ENCODE peak calls at places on chromosome 2, in eight cellular contexts. Q, M, Y, L, E, B, P and U are unnamed samples.
A peak's percentile ranks its signal among the peaks of the same experiment; 100 is the strongest.

GRCh38 chr2:171478345-171478744 is 43.9 kb upstream of the CYBRD1 start:
- DNase-seq in Q (peak; percentile 16), M (no peak), Y (no peak), L (no peak), E (no peak), B (no peak), P (no peak), U (no peak)

GRCh38 chr2:170822885-170823799 is 6.5 kb downstream of the GAD1 start:
- DNase-seq in Q (no peak), M (no peak), Y (no peak), L (no peak), E (no peak), B (peak; percentile 71), P (no peak), U (no peak)

GRCh38 chr2:174327958-174328308 is 6.8 kb upstream of the SP9 start:
- DNase-seq in Q (no peak), M (no peak), Y (no peak), L (no peak), E (no peak), B (no peak), P (no peak), U (no peak)

GRCh38 chr2:122238006-122238559 is 482.6 kb downstream of the TSN start:
- DNase-seq in Q (no peak), M (no peak), Y (no peak), L (no peak), E (no peak), B (no peak), P (no peak), U (no peak)

GRCh38 chr2:149221002-149221401 is 109.4 kb upstream of the LYPD6 start:
- DNase-seq in Q (no peak), M (no peak), Y (no peak), L (no peak), E (no peak), B (no peak), P (no peak), U (no peak)

GRCh38 chr2:241010531-241011295 is 12.3 kb downstream of the SNED1 start:
- DNase-seq in Q (no peak), M (peak; percentile 5), Y (no peak), L (no peak), E (peak; percentile 70), B (peak; percentile 38), P (no peak), U (no peak)

GRCh38 chr2:13504808-13505207 is 788.1 kb downstream of the TRIB2 start:
- DNase-seq in Q (no peak), M (no peak), Y (no peak), L (no peak), E (no peak), B (no peak), P (no peak), U (no peak)

GRCh38 chr2:220585241-220585640 is 957.8 kb downstream of the SLC4A3 start:
- DNase-seq in Q (no peak), M (no peak), Y (no peak), L (no peak), E (no peak), B (no peak), P (no peak), U (no peak)

GRCh38 chr2:58157754-58158153 is 83.4 kb downstream of the FANCL start:
- DNase-seq in Q (no peak), M (no peak), Y (no peak), L (no peak), E (no peak), B (no peak), P (no peak), U (no peak)

GRCh38 chr2:18975506-18975905 is 382.9 kb downstream of the OSR1 start:
- DNase-seq in Q (no peak), M (no peak), Y (no peak), L (no peak), E (no peak), B (no peak), P (no peak), U (no peak)

GRCh38 chr2:47518497-47519146 is 115.7 kb downstream of the MSH2 start:
- DNase-seq in Q (no peak), M (no peak), Y (no peak), L (no peak), E (no peak), B (no peak), P (no peak), U (no peak)

GRCh38 chr2:61988462-61989366 is 83.2 kb downstream of the COMMD1 start:
- DNase-seq in Q (no peak), M (no peak), Y (no peak), L (no peak), E (no peak), B (no peak), P (peak; percentile 80), U (no peak)

GRCh38 chr2:142872900-142873724 is 4.4 kb upstream of the KYNU start:
- DNase-seq in Q (peak; percentile 68), M (no peak), Y (no peak), L (no peak), E (no peak), B (no peak), P (peak; percentile 94), U (no peak)

GRCh38 chr2:170814551-170815245 is 2.0 kb upstream of the GAD1 start:
- DNase-seq in Q (no peak), M (no peak), Y (no peak), L (no peak), E (no peak), B (no peak), P (no peak), U (no peak)

GRCh38 chr2:68764781-68765385 is 30.3 kb downstream of the ARHGAP25 start:
- DNase-seq in Q (no peak), M (no peak), Y (no peak), L (no peak), E (no peak), B (no peak), P (no peak), U (no peak)

GRCh38 chr2:38497670-38498037 is 105.1 kb downstream of the HNRNPLL start:
- DNase-seq in Q (no peak), M (no peak), Y (no peak), L (no peak), E (no peak), B (no peak), P (no peak), U (no peak)

GRCh38 chr2:38535745-38536506 is 66.8 kb downstream of the HNRNPLL start:
- DNase-seq in Q (peak; percentile 45), M (peak; percentile 73), Y (peak; percentile 57), L (peak; percentile 76), E (no peak), B (peak; percentile 97), P (peak; percentile 51), U (peak; percentile 61)

GRCh38 chr2:88603146-88603545 is 24.1 kb downstream of the EIF2AK3 start:
- DNase-seq in Q (peak; percentile 44), M (no peak), Y (no peak), L (no peak), E (no peak), B (no peak), P (no peak), U (no peak)

GRCh38 chr2:46878886-46879285 is 36.7 kb downstream of the MCFD2 start:
- DNase-seq in Q (no peak), M (no peak), Y (no peak), L (no peak), E (peak; percentile 84), B (peak; percentile 78), P (peak; percentile 33), U (no peak)

GRCh38 chr2:227472265-227473018 is 486 bp downstream of the AGFG1 start:
- DNase-seq in Q (no peak), M (peak; percentile 7), Y (no peak), L (no peak), E (no peak), B (peak; percentile 88), P (no peak), U (peak; percentile 18)

GRCh38 chr2:147525724-147526489 is 318.9 kb upstream of the ACVR2A start:
- DNase-seq in Q (no peak), M (peak; percentile 59), Y (no peak), L (no peak), E (no peak), B (no peak), P (peak; percentile 8), U (no peak)

GRCh38 chr2:225415809-225416208 is 16.3 kb downstream of the NYAP2 start:
- DNase-seq in Q (no peak), M (no peak), Y (no peak), L (no peak), E (no peak), B (peak; percentile 32), P (no peak), U (no peak)

GRCh38 chr2:142974288-142975024 is 97.0 kb downstream of the KYNU start:
- DNase-seq in Q (no peak), M (peak; percentile 20), Y (no peak), L (no peak), E (no peak), B (no peak), P (no peak), U (no peak)

GRCh38 chr2:1550658-1551316 is 137.5 kb downstream of the TPO start:
- DNase-seq in Q (no peak), M (peak; percentile 33), Y (peak; percentile 36), L (peak; percentile 85), E (no peak), B (peak; percentile 96), P (no peak), U (peak; percentile 43)